ENCODE peak calls at places on chromosomes 16 and 17, in five cellular contexts. S is activated CD8-positive, alpha-beta memory T cell treated with anti-CD3 and anti-CD28 coated beads for 4 hours; A is putamen; B is activated CD4-positive, alpha-beta T cell treated with anti-CD3 and anti-CD28 coated beads, Interleukin-2, amount 50 U/mL, for 24 hours; F is NCI-H510A treated with DMSO at 0.1 percent for 48 hours. H is an unnamed sample.

GRCh38 chr17:12041316-12041715 is 20.6 kb downstream of the MAP2K4 start:
- DNase-seq in B (no peak), A (no peak), F (no peak), S (no peak), H (no peak)

GRCh38 chr16:31135535-31136286 is at the start of gene PRSS8:
- DNase-seq in S (no peak), F (no peak), B (no peak), A (no peak), H (no peak)

GRCh38 chr16:53666816-53667415 is 36.7 kb downstream of the RPGRIP1L start:
- DNase-seq in A (no peak), B (no peak), F (no peak), S (no peak), H (no peak)

GRCh38 chr17:58317421-58318064 is 11.1 kb downstream of the TSPOAP1 start:
- DNase-seq in A (no peak), B (peak), S (peak), F (peak), H (peak)

GRCh38 chr17:83083368-83084201 is 4.2 kb downstream of the METRNL start:
- DNase-seq in F (no peak), S (peak), A (no peak), B (peak), H (no peak)

GRCh38 chr17:2894782-2895181 is 98.5 kb downstream of the RAP1GAP2 start:
- DNase-seq in B (no peak), S (no peak), F (peak), A (no peak), H (no peak)

GRCh38 chr17:77120866-77121265 is 19.9 kb upstream of the SEC14L1 start:
- DNase-seq in F (no peak), S (no peak), A (no peak), B (no peak), H (no peak)

GRCh38 chr17:58400826-58401225 is 16.5 kb downstream of the RNF43 start:
- DNase-seq in B (no peak), F (no peak), S (no peak), A (no peak), H (no peak)

GRCh38 chr17:66614469-66614868 is 220.4 kb upstream of the CACNG5 start:
- DNase-seq in F (no peak), A (no peak), B (no peak), S (no peak), H (no peak)

GRCh38 chr17:17379197-17379991 is 76.2 kb downstream of the NT5M start:
- DNase-seq in A (peak), B (no peak), S (no peak), F (no peak), H (no peak)

GRCh38 chr17:59829217-59830006 is 63.3 kb downstream of the TUBD1 start:
- DNase-seq in A (no peak), S (peak), F (peak), B (peak), H (peak)

GRCh38 chr16:19527161-19527560 is 3.4 kb downstream of the CCP110 start:
- DNase-seq in A (no peak), F (no peak), B (no peak), S (no peak), H (no peak)

GRCh38 chr17:32187276-32187675 is 45.0 kb downstream of the RHOT1 start:
- DNase-seq in S (no peak), F (no peak), B (no peak), A (no peak), H (no peak)

GRCh38 chr16:57098188-57098841 is 5.9 kb downstream of the CPNE2 start:
- DNase-seq in A (no peak), B (no peak), F (no peak), S (no peak), H (no peak)